ENCODE peak calls at places on chromosome 5, in ten cellular contexts. One of them, this sample, is unnamed.

GRCh38 chr5:158297002-158297527 is 438.1 kb upstream of the CLINT1 start:
- DNase-seq in Panc1: no peak
- DNase-seq in fibroblast of lung: no peak
- DNase-seq in foreskin fibroblast: no peak
- DNase-seq in cardiac muscle cell: no peak
- DNase-seq in H1: no peak
- DNase-seq in CD8-positive, alpha-beta T cell: no peak
- DNase-seq in GM12865: no peak
- DNase-seq in neural crest cell: no peak
- DNase-seq in glutamatergic neuron: no peak
- DNase-seq in this sample: no peak

GRCh38 chr5:24623018-24623417 is 21.8 kb downstream of the CDH10 start:
- DNase-seq in neural crest cell: no peak
- DNase-seq in foreskin fibroblast: no peak
- DNase-seq in Panc1: no peak
- DNase-seq in glutamatergic neuron: peak
- DNase-seq in GM12865: no peak
- DNase-seq in H1: no peak
- DNase-seq in fibroblast of lung: no peak
- DNase-seq in cardiac muscle cell: no peak
- DNase-seq in CD8-positive, alpha-beta T cell: no peak
- DNase-seq in this sample: no peak

GRCh38 chr5:142734904-142735190 is 35.3 kb upstream of the ARHGAP26 start:
- DNase-seq in cardiac muscle cell: no peak
- DNase-seq in fibroblast of lung: no peak
- DNase-seq in Panc1: no peak
- DNase-seq in foreskin fibroblast: no peak
- DNase-seq in CD8-positive, alpha-beta T cell: no peak
- DNase-seq in neural crest cell: no peak
- DNase-seq in H1: no peak
- DNase-seq in GM12865: no peak
- DNase-seq in glutamatergic neuron: no peak
- DNase-seq in this sample: no peak

GRCh38 chr5:17228833-17229291 is 11.4 kb downstream of the BASP1 start:
- DNase-seq in CD8-positive, alpha-beta T cell: no peak
- DNase-seq in GM12865: peak
- DNase-seq in foreskin fibroblast: peak
- DNase-seq in fibroblast of lung: peak
- DNase-seq in cardiac muscle cell: peak
- DNase-seq in Panc1: no peak
- DNase-seq in neural crest cell: no peak
- DNase-seq in glutamatergic neuron: no peak
- DNase-seq in H1: no peak
- DNase-seq in this sample: no peak

GRCh38 chr5:122500245-122501086 is 188.4 kb downstream of the SNCAIP start:
- DNase-seq in H1: peak
- DNase-seq in CD8-positive, alpha-beta T cell: no peak
- DNase-seq in Panc1: peak
- DNase-seq in fibroblast of lung: peak
- DNase-seq in glutamatergic neuron: peak
- DNase-seq in neural crest cell: peak
- DNase-seq in GM12865: peak
- DNase-seq in foreskin fibroblast: peak
- DNase-seq in cardiac muscle cell: peak
- DNase-seq in this sample: no peak

GRCh38 chr5:86613459-86613858 is 4.3 kb upstream of the COX7C start:
- DNase-seq in neural crest cell: no peak
- DNase-seq in glutamatergic neuron: no peak
- DNase-seq in H1: no peak
- DNase-seq in foreskin fibroblast: no peak
- DNase-seq in cardiac muscle cell: no peak
- DNase-seq in CD8-positive, alpha-beta T cell: no peak
- DNase-seq in fibroblast of lung: no peak
- DNase-seq in GM12865: no peak
- DNase-seq in Panc1: no peak
- DNase-seq in this sample: no peak

GRCh38 chr5:139462582-139463276 is at the start of gene ECSCR:
- DNase-seq in fibroblast of lung: peak
- DNase-seq in foreskin fibroblast: no peak
- DNase-seq in neural crest cell: no peak
- DNase-seq in H1: no peak
- DNase-seq in glutamatergic neuron: no peak
- DNase-seq in Panc1: no peak
- DNase-seq in cardiac muscle cell: peak
- DNase-seq in CD8-positive, alpha-beta T cell: no peak
- DNase-seq in GM12865: no peak
- DNase-seq in this sample: no peak

GRCh38 chr5:7781899-7782298 is 69.0 kb downstream of the CFAP90 start:
- DNase-seq in GM12865: no peak
- DNase-seq in glutamatergic neuron: no peak
- DNase-seq in Panc1: no peak
- DNase-seq in foreskin fibroblast: no peak
- DNase-seq in neural crest cell: no peak
- DNase-seq in cardiac muscle cell: no peak
- DNase-seq in CD8-positive, alpha-beta T cell: no peak
- DNase-seq in H1: no peak
- DNase-seq in fibroblast of lung: no peak
- DNase-seq in this sample: no peak

GRCh38 chr5:50420343-50420935 is 20.6 kb downstream of the EMB start:
- DNase-seq in H1: no peak
- DNase-seq in fibroblast of lung: peak
- DNase-seq in Panc1: no peak
- DNase-seq in cardiac muscle cell: no peak
- DNase-seq in CD8-positive, alpha-beta T cell: no peak
- DNase-seq in foreskin fibroblast: no peak
- DNase-seq in neural crest cell: no peak
- DNase-seq in GM12865: no peak
- DNase-seq in glutamatergic neuron: no peak
- DNase-seq in this sample: no peak

GRCh38 chr5:33702867-33703266 is 188.9 kb downstream of the ADAMTS12 start:
- DNase-seq in Panc1: no peak
- DNase-seq in foreskin fibroblast: no peak
- DNase-seq in GM12865: no peak
- DNase-seq in neural crest cell: no peak
- DNase-seq in H1: no peak
- DNase-seq in cardiac muscle cell: no peak
- DNase-seq in CD8-positive, alpha-beta T cell: no peak
- DNase-seq in fibroblast of lung: no peak
- DNase-seq in glutamatergic neuron: no peak
- DNase-seq in this sample: no peak

GRCh38 chr5:118906932-118907331 is 81.4 kb downstream of the DTWD2 start:
- DNase-seq in CD8-positive, alpha-beta T cell: no peak
- DNase-seq in H1: no peak
- DNase-seq in fibroblast of lung: no peak
- DNase-seq in GM12865: no peak
- DNase-seq in neural crest cell: no peak
- DNase-seq in glutamatergic neuron: no peak
- DNase-seq in cardiac muscle cell: no peak
- DNase-seq in Panc1: no peak
- DNase-seq in foreskin fibroblast: no peak
- DNase-seq in this sample: no peak

GRCh38 chr5:154648706-154649105 is 106.5 kb upstream of the LARP1 start:
- DNase-seq in Panc1: no peak
- DNase-seq in CD8-positive, alpha-beta T cell: no peak
- DNase-seq in foreskin fibroblast: no peak
- DNase-seq in cardiac muscle cell: peak
- DNase-seq in glutamatergic neuron: no peak
- DNase-seq in H1: no peak
- DNase-seq in neural crest cell: no peak
- DNase-seq in fibroblast of lung: no peak
- DNase-seq in GM12865: no peak
- DNase-seq in this sample: no peak

GRCh38 chr5:79143684-79144379 is 32.2 kb downstream of the BHMT start:
- DNase-seq in cardiac muscle cell: peak
- DNase-seq in foreskin fibroblast: peak
- DNase-seq in Panc1: no peak
- DNase-seq in neural crest cell: no peak
- DNase-seq in H1: no peak
- DNase-seq in glutamatergic neuron: no peak
- DNase-seq in fibroblast of lung: peak
- DNase-seq in CD8-positive, alpha-beta T cell: no peak
- DNase-seq in GM12865: no peak
- DNase-seq in this sample: no peak

GRCh38 chr5:154517181-154517580 is 39.2 kb upstream of the HAND1 start:
- DNase-seq in Panc1: no peak
- DNase-seq in cardiac muscle cell: no peak
- DNase-seq in glutamatergic neuron: peak
- DNase-seq in CD8-positive, alpha-beta T cell: no peak
- DNase-seq in H1: no peak
- DNase-seq in GM12865: no peak
- DNase-seq in fibroblast of lung: no peak
- DNase-seq in foreskin fibroblast: no peak
- DNase-seq in neural crest cell: no peak
- DNase-seq in this sample: no peak

GRCh38 chr5:72427016-72427415 is 80.2 kb downstream of the ZNF366 start:
- DNase-seq in glutamatergic neuron: no peak
- DNase-seq in CD8-positive, alpha-beta T cell: no peak
- DNase-seq in GM12865: no peak
- DNase-seq in cardiac muscle cell: no peak
- DNase-seq in foreskin fibroblast: no peak
- DNase-seq in neural crest cell: no peak
- DNase-seq in Panc1: no peak
- DNase-seq in fibroblast of lung: no peak
- DNase-seq in H1: no peak
- DNase-seq in this sample: no peak

GRCh38 chr5:104800440-104801048 is 1238.0 kb upstream of the NUDT12 start:
- DNase-seq in H1: peak
- DNase-seq in glutamatergic neuron: no peak
- DNase-seq in foreskin fibroblast: no peak
- DNase-seq in neural crest cell: no peak
- DNase-seq in CD8-positive, alpha-beta T cell: no peak
- DNase-seq in Panc1: peak
- DNase-seq in fibroblast of lung: no peak
- DNase-seq in GM12865: peak
- DNase-seq in cardiac muscle cell: no peak
- DNase-seq in this sample: no peak
- TF ChIP-seq CTCF in H1: peak
- TF ChIP-seq CTCF in glutamatergic neuron: peak
- TF ChIP-seq CTCF in foreskin fibroblast: no peak
- TF ChIP-seq CTCF in neural crest cell: peak
- TF ChIP-seq CTCF in CD8-positive, alpha-beta T cell: no peak
- TF ChIP-seq CTCF in Panc1: peak
- TF ChIP-seq CTCF in fibroblast of lung: no peak
- TF ChIP-seq CTCF in GM12865: peak
- TF ChIP-seq CTCF in cardiac muscle cell: no peak
- TF ChIP-seq CTCF in this sample: no peak

GRCh38 chr5:93603711-93604118 is 20.7 kb downstream of the NR2F1 start:
- DNase-seq in H1: no peak
- DNase-seq in foreskin fibroblast: no peak
- DNase-seq in cardiac muscle cell: no peak
- DNase-seq in Panc1: no peak
- DNase-seq in CD8-positive, alpha-beta T cell: no peak
- DNase-seq in GM12865: no peak
- DNase-seq in glutamatergic neuron: no peak
- DNase-seq in fibroblast of lung: peak
- DNase-seq in neural crest cell: no peak
- DNase-seq in this sample: no peak
- TF ChIP-seq CTCF in H1: no peak
- TF ChIP-seq CTCF in foreskin fibroblast: no peak
- TF ChIP-seq CTCF in cardiac muscle cell: no peak
- TF ChIP-seq CTCF in Panc1: no peak
- TF ChIP-seq CTCF in CD8-positive, alpha-beta T cell: no peak
- TF ChIP-seq CTCF in GM12865: no peak
- TF ChIP-seq CTCF in glutamatergic neuron: no peak
- TF ChIP-seq CTCF in fibroblast of lung: no peak
- TF ChIP-seq CTCF in neural crest cell: no peak
- TF ChIP-seq CTCF in this sample: no peak

DNA sequence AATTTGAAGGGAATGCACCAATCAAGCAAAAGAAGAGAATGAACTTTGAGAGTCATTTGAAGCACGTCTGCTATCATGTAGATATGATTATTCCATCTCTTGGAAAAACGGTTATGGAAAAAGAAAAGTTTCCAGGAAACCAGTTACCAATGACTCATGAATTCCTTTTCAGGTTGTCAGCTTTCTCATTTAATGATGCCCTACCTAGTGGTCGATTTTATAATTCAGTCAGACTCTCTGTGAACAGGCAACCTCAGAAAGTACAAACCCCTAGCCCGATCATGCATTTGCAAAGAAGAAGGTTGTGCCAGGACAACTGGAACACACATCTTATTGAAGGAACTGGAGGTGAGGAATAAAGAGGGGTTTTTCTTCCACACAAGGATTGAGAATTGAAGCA is 355.1 kb upstream of the GRIA1 start:
- DNase-seq in Panc1: no peak
- DNase-seq in glutamatergic neuron: no peak
- DNase-seq in neural crest cell: no peak
- DNase-seq in GM12865: no peak
- DNase-seq in fibroblast of lung: peak
- DNase-seq in cardiac muscle cell: no peak
- DNase-seq in CD8-positive, alpha-beta T cell: no peak
- DNase-seq in foreskin fibroblast: no peak
- DNase-seq in H1: no peak
- DNase-seq in this sample: no peak
- TF ChIP-seq CTCF in Panc1: no peak
- TF ChIP-seq CTCF in glutamatergic neuron: no peak
- TF ChIP-seq CTCF in neural crest cell: no peak
- TF ChIP-seq CTCF in GM12865: no peak
- TF ChIP-seq CTCF in fibroblast of lung: no peak
- TF ChIP-seq CTCF in cardiac muscle cell: no peak
- TF ChIP-seq CTCF in CD8-positive, alpha-beta T cell: no peak
- TF ChIP-seq CTCF in foreskin fibroblast: no peak
- TF ChIP-seq CTCF in H1: no peak
- TF ChIP-seq CTCF in this sample: no peak

GRCh38 chr5:38722918-38723317 is 122.9 kb upstream of the OSMR start:
- DNase-seq in neural crest cell: no peak
- DNase-seq in Panc1: no peak
- DNase-seq in fibroblast of lung: no peak
- DNase-seq in H1: no peak
- DNase-seq in foreskin fibroblast: no peak
- DNase-seq in glutamatergic neuron: no peak
- DNase-seq in cardiac muscle cell: peak
- DNase-seq in GM12865: no peak
- DNase-seq in CD8-positive, alpha-beta T cell: no peak
- DNase-seq in this sample: no peak

GRCh38 chr5:38726279-38726678 is 119.5 kb upstream of the OSMR start:
- DNase-seq in H1: no peak
- DNase-seq in CD8-positive, alpha-beta T cell: no peak
- DNase-seq in neural crest cell: no peak
- DNase-seq in foreskin fibroblast: no peak
- DNase-seq in cardiac muscle cell: no peak
- DNase-seq in GM12865: no peak
- DNase-seq in glutamatergic neuron: no peak
- DNase-seq in Panc1: no peak
- DNase-seq in fibroblast of lung: no peak
- DNase-seq in this sample: no peak

GRCh38 chr5:38725419-38725865 is 120.4 kb upstream of the OSMR start:
- DNase-seq in glutamatergic neuron: no peak
- DNase-seq in GM12865: no peak
- DNase-seq in fibroblast of lung: no peak
- DNase-seq in neural crest cell: peak
- DNase-seq in Panc1: no peak
- DNase-seq in H1: no peak
- DNase-seq in foreskin fibroblast: no peak
- DNase-seq in cardiac muscle cell: no peak
- DNase-seq in CD8-positive, alpha-beta T cell: no peak
- DNase-seq in this sample: no peak

GRCh38 chr5:38723423-38723822 is 122.4 kb upstream of the OSMR start:
- DNase-seq in foreskin fibroblast: no peak
- DNase-seq in fibroblast of lung: no peak
- DNase-seq in neural crest cell: no peak
- DNase-seq in H1: no peak
- DNase-seq in GM12865: no peak
- DNase-seq in glutamatergic neuron: no peak
- DNase-seq in Panc1: no peak
- DNase-seq in cardiac muscle cell: no peak
- DNase-seq in CD8-positive, alpha-beta T cell: no peak
- DNase-seq in this sample: no peak

GRCh38 chr5:38724301-38725030 is 121.3 kb upstream of the OSMR start:
- DNase-seq in neural crest cell: no peak
- DNase-seq in foreskin fibroblast: peak
- DNase-seq in cardiac muscle cell: peak
- DNase-seq in GM12865: no peak
- DNase-seq in glutamatergic neuron: no peak
- DNase-seq in fibroblast of lung: peak
- DNase-seq in Panc1: no peak
- DNase-seq in CD8-positive, alpha-beta T cell: no peak
- DNase-seq in H1: no peak
- DNase-seq in this sample: no peak
- TF ChIP-seq CTCF in neural crest cell: no peak
- TF ChIP-seq CTCF in foreskin fibroblast: peak
- TF ChIP-seq CTCF in cardiac muscle cell: no peak
- TF ChIP-seq CTCF in GM12865: no peak
- TF ChIP-seq CTCF in glutamatergic neuron: no peak
- TF ChIP-seq CTCF in fibroblast of lung: no peak
- TF ChIP-seq CTCF in Panc1: no peak
- TF ChIP-seq CTCF in CD8-positive, alpha-beta T cell: no peak
- TF ChIP-seq CTCF in H1: no peak
- TF ChIP-seq CTCF in this sample: no peak

This sample was measured in natural killer cell.